ENCODE peak calls at places on chromosomes 3 and 15, in eight cellular contexts. One of them, this sample, is unnamed.

GRCh38 chr3:188956839-188957489 is 214.8 kb upstream of the TPRG1 start:
- DNase-seq in tibial artery: no peak
- DNase-seq in PC-3: peak
- DNase-seq in IMR-90: peak
- DNase-seq in fibroblast of the aortic adventitia: peak
- DNase-seq in A549: peak
- DNase-seq in thoracic aorta: no peak
- DNase-seq in AG04449: no peak
- DNase-seq in this sample: no peak

GRCh38 chr3:157136647-157137387 is 23.1 kb downstream of the CCNL1 start:
- DNase-seq in tibial artery: no peak
- DNase-seq in PC-3: peak
- DNase-seq in IMR-90: peak
- DNase-seq in fibroblast of the aortic adventitia: peak
- DNase-seq in A549: no peak
- DNase-seq in thoracic aorta: no peak
- DNase-seq in AG04449: no peak
- DNase-seq in this sample: peak

GRCh38 chr3:178536271-178537079 is at the start of gene KCNMB2:
- DNase-seq in tibial artery: no peak
- DNase-seq in PC-3: no peak
- DNase-seq in IMR-90: no peak
- DNase-seq in fibroblast of the aortic adventitia: peak
- DNase-seq in A549: no peak
- DNase-seq in thoracic aorta: no peak
- DNase-seq in AG04449: no peak
- DNase-seq in this sample: no peak

GRCh38 chr3:16474304-16474703 is 39.2 kb downstream of the RFTN1 start:
- DNase-seq in tibial artery: no peak
- DNase-seq in PC-3: no peak
- DNase-seq in IMR-90: peak
- DNase-seq in fibroblast of the aortic adventitia: peak
- DNase-seq in A549: no peak
- DNase-seq in thoracic aorta: no peak
- DNase-seq in AG04449: peak
- DNase-seq in this sample: no peak

GRCh38 chr15:58309993-58310928 is 121.5 kb upstream of the LIPC start:
- DNase-seq in tibial artery: peak
- DNase-seq in PC-3: no peak
- DNase-seq in IMR-90: no peak
- DNase-seq in fibroblast of the aortic adventitia: no peak
- DNase-seq in A549: no peak
- DNase-seq in thoracic aorta: no peak
- DNase-seq in AG04449: no peak
- DNase-seq in this sample: no peak

GRCh38 chr15:90142216-90143175 is 40.2 kb upstream of the IDH2 start:
- DNase-seq in tibial artery: no peak
- DNase-seq in PC-3: no peak
- DNase-seq in IMR-90: no peak
- DNase-seq in fibroblast of the aortic adventitia: no peak
- DNase-seq in A549: no peak
- DNase-seq in thoracic aorta: no peak
- DNase-seq in AG04449: no peak
- DNase-seq in this sample: no peak

GRCh38 chr3:44021646-44022594 is 219.8 kb upstream of the TOPAZ1 start:
- DNase-seq in tibial artery: no peak
- DNase-seq in PC-3: no peak
- DNase-seq in IMR-90: no peak
- DNase-seq in fibroblast of the aortic adventitia: peak
- DNase-seq in A549: no peak
- DNase-seq in thoracic aorta: no peak
- DNase-seq in AG04449: no peak
- DNase-seq in this sample: no peak

GRCh38 chr3:125618851-125619250 is 23.6 kb upstream of the OSBPL11 start:
- DNase-seq in tibial artery: no peak
- DNase-seq in PC-3: no peak
- DNase-seq in IMR-90: no peak
- DNase-seq in fibroblast of the aortic adventitia: no peak
- DNase-seq in A549: no peak
- DNase-seq in thoracic aorta: no peak
- DNase-seq in AG04449: no peak
- DNase-seq in this sample: no peak

GRCh38 chr3:102006812-102007485 is 157.6 kb downstream of the NFKBIZ start:
- DNase-seq in tibial artery: peak
- DNase-seq in PC-3: peak
- DNase-seq in IMR-90: peak
- DNase-seq in fibroblast of the aortic adventitia: peak
- DNase-seq in A549: peak
- DNase-seq in thoracic aorta: no peak
- DNase-seq in AG04449: peak
- DNase-seq in this sample: no peak

GRCh38 chr3:157493627-157494550 is 9.3 kb downstream of the VEPH1 start:
- DNase-seq in tibial artery: no peak
- DNase-seq in PC-3: peak
- DNase-seq in IMR-90: peak
- DNase-seq in fibroblast of the aortic adventitia: peak
- DNase-seq in A549: peak
- DNase-seq in thoracic aorta: no peak
- DNase-seq in AG04449: no peak
- DNase-seq in this sample: no peak

GRCh38 chr15:101017935-101018849 is 99.0 kb downstream of the LRRK1 start:
- DNase-seq in tibial artery: peak
- DNase-seq in PC-3: no peak
- DNase-seq in IMR-90: peak
- DNase-seq in fibroblast of the aortic adventitia: peak
- DNase-seq in A549: no peak
- DNase-seq in thoracic aorta: no peak
- DNase-seq in AG04449: no peak
- DNase-seq in this sample: no peak

GRCh38 chr15:100141304-100142080 is 200.3 kb downstream of the ADAMTS17 start:
- DNase-seq in tibial artery: no peak
- DNase-seq in PC-3: no peak
- DNase-seq in IMR-90: no peak
- DNase-seq in fibroblast of the aortic adventitia: peak
- DNase-seq in A549: no peak
- DNase-seq in thoracic aorta: no peak
- DNase-seq in AG04449: no peak
- DNase-seq in this sample: no peak

GRCh38 chr15:68154923-68155559 is 50.1 kb downstream of the CALML4 start:
- DNase-seq in tibial artery: no peak
- DNase-seq in PC-3: peak
- DNase-seq in IMR-90: peak
- DNase-seq in fibroblast of the aortic adventitia: peak
- DNase-seq in A549: peak
- DNase-seq in thoracic aorta: no peak
- DNase-seq in AG04449: no peak
- DNase-seq in this sample: peak

GRCh38 chr15:77508541-77509505 is 88.1 kb downstream of the HMG20A start:
- DNase-seq in tibial artery: peak
- DNase-seq in PC-3: no peak
- DNase-seq in IMR-90: peak
- DNase-seq in fibroblast of the aortic adventitia: peak
- DNase-seq in A549: no peak
- DNase-seq in thoracic aorta: no peak
- DNase-seq in AG04449: no peak
- DNase-seq in this sample: peak

GRCh38 chr15:64334530-64334929 is 21.4 kb downstream of the CSNK1G1 start:
- DNase-seq in tibial artery: no peak
- DNase-seq in PC-3: no peak
- DNase-seq in IMR-90: no peak
- DNase-seq in fibroblast of the aortic adventitia: no peak
- DNase-seq in A549: no peak
- DNase-seq in thoracic aorta: no peak
- DNase-seq in AG04449: no peak
- DNase-seq in this sample: no peak

GRCh38 chr3:87333393-87333892 is 57.1 kb upstream of the POU1F1 start:
- DNase-seq in tibial artery: no peak
- DNase-seq in PC-3: peak
- DNase-seq in IMR-90: peak
- DNase-seq in fibroblast of the aortic adventitia: peak
- DNase-seq in A549: peak
- DNase-seq in thoracic aorta: no peak
- DNase-seq in AG04449: peak
- DNase-seq in this sample: no peak

GRCh38 chr3:31810991-31811433 is 170.1 kb downstream of the OSBPL10 start:
- DNase-seq in tibial artery: no peak
- DNase-seq in PC-3: no peak
- DNase-seq in IMR-90: no peak
- DNase-seq in fibroblast of the aortic adventitia: no peak
- DNase-seq in A549: no peak
- DNase-seq in thoracic aorta: no peak
- DNase-seq in AG04449: no peak
- DNase-seq in this sample: no peak
- TF ChIP-seq CTCF in tibial artery: no peak
- TF ChIP-seq CTCF in PC-3: no peak
- TF ChIP-seq CTCF in IMR-90: no peak
- TF ChIP-seq CTCF in fibroblast of the aortic adventitia: no peak
- TF ChIP-seq CTCF in A549: no peak
- TF ChIP-seq CTCF in thoracic aorta: no peak
- TF ChIP-seq CTCF in AG04449: no peak
- TF ChIP-seq CTCF in this sample: no peak

DNA sequence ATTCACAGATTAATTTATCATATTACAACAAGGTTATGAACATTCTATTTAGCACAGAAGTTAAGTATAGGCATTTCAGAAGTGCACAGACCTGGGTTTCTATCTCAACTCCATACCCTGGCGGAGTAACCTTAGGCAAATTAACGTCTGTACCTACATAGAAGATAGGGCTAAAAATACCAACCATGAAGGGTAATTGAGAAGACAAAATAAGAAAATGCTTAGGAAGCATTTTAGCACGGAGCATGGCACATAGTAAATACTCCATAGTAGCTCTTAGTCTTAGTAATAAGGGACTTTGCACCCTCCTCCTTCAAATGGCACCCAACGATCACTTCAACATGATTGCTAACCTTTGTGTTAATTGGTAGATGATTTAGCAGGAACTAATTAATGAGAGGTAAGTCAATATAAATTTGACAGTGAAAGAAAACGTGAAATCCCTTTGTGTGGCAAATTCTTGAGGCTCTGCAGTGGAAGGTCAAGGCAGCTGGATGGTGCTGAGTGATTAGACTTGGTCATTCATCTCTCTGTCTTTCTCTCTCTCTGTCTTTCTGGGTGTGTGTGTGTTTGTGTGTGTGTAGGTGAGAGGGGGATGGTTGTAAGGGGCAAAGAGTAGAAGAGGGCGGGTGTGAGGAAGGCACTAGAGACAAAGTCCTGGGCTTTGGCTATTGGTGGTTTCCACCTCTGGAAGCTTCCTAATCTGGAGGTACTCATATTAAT is 131.1 kb upstream of the PHLDB2 start:
- DNase-seq in tibial artery: no peak
- DNase-seq in PC-3: no peak
- DNase-seq in IMR-90: no peak
- DNase-seq in fibroblast of the aortic adventitia: no peak
- DNase-seq in A549: no peak
- DNase-seq in thoracic aorta: no peak
- DNase-seq in AG04449: no peak
- DNase-seq in this sample: no peak
- TF ChIP-seq CTCF in tibial artery: no peak
- TF ChIP-seq CTCF in PC-3: no peak
- TF ChIP-seq CTCF in IMR-90: no peak
- TF ChIP-seq CTCF in fibroblast of the aortic adventitia: no peak
- TF ChIP-seq CTCF in A549: no peak
- TF ChIP-seq CTCF in thoracic aorta: no peak
- TF ChIP-seq CTCF in AG04449: no peak
- TF ChIP-seq CTCF in this sample: no peak

GRCh38 chr3:155853214-155854146 is 747 bp downstream of the SLC33A1 start:
- DNase-seq in tibial artery: no peak
- DNase-seq in PC-3: peak
- DNase-seq in IMR-90: peak
- DNase-seq in fibroblast of the aortic adventitia: peak
- DNase-seq in A549: peak
- DNase-seq in thoracic aorta: no peak
- DNase-seq in AG04449: no peak
- DNase-seq in this sample: no peak
- TF ChIP-seq CTCF in tibial artery: no peak
- TF ChIP-seq CTCF in PC-3: peak
- TF ChIP-seq CTCF in IMR-90: no peak
- TF ChIP-seq CTCF in fibroblast of the aortic adventitia: no peak
- TF ChIP-seq CTCF in A549: no peak
- TF ChIP-seq CTCF in thoracic aorta: no peak
- TF ChIP-seq CTCF in AG04449: no peak
- TF ChIP-seq CTCF in this sample: peak

DNA sequence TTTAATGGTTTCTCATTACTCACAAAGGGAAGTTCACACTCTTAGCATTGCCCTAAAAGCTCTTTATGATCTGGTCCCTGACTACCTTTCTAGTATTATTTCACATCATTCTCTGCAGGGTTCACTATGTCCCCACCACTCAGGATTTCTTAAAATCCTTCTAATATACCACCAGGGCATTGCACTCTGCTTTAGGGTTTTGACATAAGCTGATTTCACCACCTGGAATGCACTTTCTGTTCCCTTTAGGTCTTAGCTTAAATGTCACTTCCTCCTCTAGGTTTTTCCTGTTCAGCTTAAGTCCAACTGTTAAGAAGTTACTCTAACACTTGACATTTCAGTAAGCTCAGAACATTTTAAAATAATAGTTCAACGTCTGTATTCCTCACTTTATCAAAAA is 81.7 kb downstream of the HCN4 start:
- DNase-seq in tibial artery: no peak
- DNase-seq in PC-3: no peak
- DNase-seq in IMR-90: no peak
- DNase-seq in fibroblast of the aortic adventitia: no peak
- DNase-seq in A549: no peak
- DNase-seq in thoracic aorta: no peak
- DNase-seq in AG04449: no peak
- DNase-seq in this sample: no peak
- TF ChIP-seq CTCF in tibial artery: no peak
- TF ChIP-seq CTCF in PC-3: no peak
- TF ChIP-seq CTCF in IMR-90: no peak
- TF ChIP-seq CTCF in fibroblast of the aortic adventitia: no peak
- TF ChIP-seq CTCF in A549: no peak
- TF ChIP-seq CTCF in thoracic aorta: no peak
- TF ChIP-seq CTCF in AG04449: no peak
- TF ChIP-seq CTCF in this sample: no peak

GRCh38 chr3:50297896-50298725 is 1.1 kb downstream of the HYAL3 start:
- DNase-seq in tibial artery: no peak
- DNase-seq in PC-3: no peak
- DNase-seq in IMR-90: no peak
- DNase-seq in fibroblast of the aortic adventitia: no peak
- DNase-seq in A549: peak
- DNase-seq in thoracic aorta: no peak
- DNase-seq in AG04449: no peak
- DNase-seq in this sample: no peak
- TF ChIP-seq CTCF in tibial artery: peak
- TF ChIP-seq CTCF in PC-3: peak
- TF ChIP-seq CTCF in IMR-90: peak
- TF ChIP-seq CTCF in fibroblast of the aortic adventitia: peak
- TF ChIP-seq CTCF in A549: no peak
- TF ChIP-seq CTCF in thoracic aorta: peak
- TF ChIP-seq CTCF in AG04449: peak
- TF ChIP-seq CTCF in this sample: no peak